ENCODE peak calls at places on chromosomes 5 and 9, in eight cellular contexts. D is upper lobe of left lung, V is uterus, S is transverse colon, Z is ovary, A is HepG2, Y is A549, F is tibial nerve. U is an unnamed sample.

GRCh38 chr5:139949710-139950109 is 93.4 kb downstream of the NRG2 start:
- DNase-seq in V (no peak), Z (no peak), A (no peak), D (no peak), Y (no peak), S (no peak), F (no peak), U (no peak)

GRCh38 chr5:179720222-179720621 is 12.4 kb upstream of the MAML1 start:
- DNase-seq in Z (no peak), S (no peak), D (no peak), F (no peak), Y (no peak), A (no peak), V (no peak), U (no peak)

GRCh38 chr5:69489246-69489645 is 3.3 kb upstream of the OCLN start:
- DNase-seq in F (no peak), Z (no peak), A (no peak), V (no peak), S (no peak), D (no peak), Y (no peak), U (no peak)

GRCh38 chr9:113373676-113374392 is 3.0 kb downstream of the HDHD3 start:
- DNase-seq in Z (no peak), S (no peak), Y (no peak), D (peak), A (no peak), V (no peak), F (no peak), U (peak)

GRCh38 chr5:135569755-135570452 is 8.9 kb downstream of the CXCL14 start:
- DNase-seq in D (no peak), Z (no peak), A (peak), F (no peak), V (no peak), Y (peak), S (peak), U (no peak)

GRCh38 chr9:135517407-135517822 is 3.8 kb upstream of the LCN1 start:
- DNase-seq in F (no peak), Z (no peak), S (no peak), A (no peak), D (peak), Y (no peak), V (no peak), U (no peak)

GRCh38 chr5:101482931-101483330 is 579.8 kb upstream of the ST8SIA4 start:
- DNase-seq in S (no peak), V (no peak), Y (no peak), D (no peak), F (no peak), Z (no peak), A (no peak), U (no peak)

GRCh38 chr5:80127037-80127642 is 92.0 kb downstream of the THBS4 start:
- DNase-seq in V (no peak), A (no peak), S (no peak), D (no peak), Z (no peak), F (peak), Y (no peak), U (no peak)

GRCh38 chr9:87497604-87498045 is at the start of gene DAPK1:
- DNase-seq in Y (peak), Z (peak), V (peak), S (peak), A (peak), D (peak), F (peak), U (peak)

GRCh38 chr9:78074385-78075291 is 43.0 kb upstream of the GNAQ start:
- DNase-seq in V (no peak), A (no peak), S (no peak), F (no peak), D (no peak), Z (no peak), Y (no peak), U (no peak)

GRCh38 chr5:180872419-180872818 is 11.3 kb upstream of the ZFP62 start:
- DNase-seq in S (no peak), Z (no peak), Y (no peak), V (no peak), D (no peak), F (no peak), A (no peak), U (no peak)

GRCh38 chr5:173315495-173316352 is 12.5 kb downstream of the STC2 start:
- DNase-seq in Z (peak), S (no peak), A (no peak), V (peak), D (no peak), Y (no peak), F (peak), U (peak)

GRCh38 chr9:126699401-126699851 is 85.7 kb downstream of the LMX1B start:
- DNase-seq in Z (no peak), F (no peak), S (no peak), V (no peak), Y (no peak), D (no peak), A (no peak), U (no peak)

GRCh38 chr5:28117273-28118065 is 1079.1 kb upstream of the CDH9 start:
- DNase-seq in V (no peak), Y (no peak), S (no peak), A (no peak), Z (no peak), F (no peak), D (no peak), U (no peak)

GRCh38 chr9:438961-439768 is 224.5 kb downstream of the DOCK8 start:
- DNase-seq in D (peak), A (no peak), Z (peak), V (peak), F (peak), S (no peak), Y (no peak), U (peak)

DNA sequence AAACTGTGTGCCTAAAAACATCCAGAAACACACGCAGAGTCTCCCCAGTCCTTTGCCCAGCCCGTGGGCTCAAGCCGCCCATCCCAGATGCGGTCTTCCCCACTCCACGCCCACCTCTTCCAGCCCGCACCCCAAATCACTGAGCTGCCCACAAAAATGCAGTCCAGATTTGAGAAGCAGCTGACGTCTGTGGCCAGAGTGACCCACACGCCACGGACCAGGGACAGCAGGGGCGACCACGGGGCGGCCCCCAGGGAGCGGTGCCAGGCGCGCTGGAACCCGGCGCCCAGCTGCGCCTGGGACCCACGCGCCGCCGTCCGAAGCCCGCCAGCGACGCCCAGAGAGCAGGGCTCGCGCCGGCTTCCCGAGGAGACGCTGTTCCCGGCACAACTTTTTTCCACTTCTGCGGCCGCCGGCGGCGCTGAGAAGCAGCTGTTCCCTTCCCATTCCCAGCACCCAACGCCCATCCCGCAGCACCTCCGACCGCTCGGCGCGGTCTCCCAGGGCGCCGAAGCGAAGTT is 674 bp downstream of the LHFPL2 start:
- DNase-seq in Y (peak), Z (peak), D (no peak), S (peak), F (peak), V (peak), A (no peak), U (peak)
- TF ChIP-seq POLR2A in Y (no peak), Z (no peak), D (no peak), S (no peak), F (no peak), V (no peak), A (no peak), U (no peak)

DNA sequence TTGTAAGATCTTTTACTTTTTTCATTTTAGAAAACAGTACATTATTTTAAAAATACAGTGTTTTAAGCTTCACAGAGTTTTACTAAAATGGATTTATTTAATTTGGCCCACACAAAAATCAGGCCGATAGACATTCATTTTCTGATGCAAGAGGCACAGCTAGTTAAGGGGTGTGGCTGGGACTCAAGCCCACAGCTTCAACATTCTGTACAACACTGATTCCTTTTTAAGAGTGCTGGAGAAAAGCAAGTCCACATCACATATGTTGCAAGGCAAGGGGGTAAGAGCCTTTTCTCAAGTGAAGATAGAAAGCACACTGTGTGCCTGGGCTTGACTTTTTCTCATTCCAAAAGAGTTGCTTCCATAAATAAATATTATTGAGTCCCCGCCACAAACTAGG is 195.9 kb downstream of the RFK start:
- DNase-seq in Y (no peak), F (no peak), S (no peak), D (no peak), Z (no peak), A (no peak), V (no peak), U (peak)
- TF ChIP-seq CTCF in Y (no peak), F (no peak), S (no peak), D (no peak), Z (no peak), A (no peak), V (no peak), U (no peak)

DNA sequence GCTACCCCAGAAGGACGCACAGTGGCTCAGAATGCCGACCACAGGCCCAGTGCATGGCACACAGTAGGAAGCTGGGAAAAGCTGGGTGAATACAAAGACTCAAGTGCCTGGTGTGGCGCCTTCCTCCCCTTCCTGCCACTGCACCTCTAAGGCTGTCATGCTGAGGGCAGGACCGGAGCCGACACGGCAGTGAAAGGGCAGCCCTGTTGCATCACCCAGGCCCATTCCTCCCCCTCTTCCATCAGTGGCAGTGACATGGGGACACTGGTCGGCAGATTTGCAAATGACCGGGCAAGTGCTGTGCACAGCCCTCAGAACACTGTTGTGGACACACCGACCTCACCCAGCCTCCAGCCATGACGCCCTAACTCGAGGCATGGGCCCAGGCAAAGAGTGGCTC is 84.0 kb downstream of the STK10 start:
- DNase-seq in F (no peak), S (no peak), D (peak), V (no peak), Y (no peak), A (peak), Z (no peak), U (peak)
- TF ChIP-seq POLR2A in F (no peak), S (no peak), D (no peak), V (no peak), Y (no peak), A (peak), Z (no peak), U (no peak)

GRCh38 chr5:1209896-1210776 is 8.7 kb downstream of the SLC6A19 start:
- DNase-seq in A (no peak), Y (no peak), F (no peak), V (no peak), Z (no peak), S (no peak), D (peak), U (no peak)

GRCh38 chr5:1209552-1209852 is 8.1 kb downstream of the SLC6A19 start:
- DNase-seq in V (no peak), A (no peak), D (no peak), Z (no peak), Y (no peak), S (no peak), F (no peak), U (no peak)

GRCh38 chr5:1207555-1207954 is 6.2 kb downstream of the SLC6A19 start:
- DNase-seq in S (no peak), Y (no peak), Z (no peak), F (no peak), V (no peak), D (no peak), A (no peak), U (no peak)

GRCh38 chr5:1208221-1208742 is 6.9 kb downstream of the SLC6A19 start:
- DNase-seq in D (peak), A (no peak), S (no peak), Y (no peak), V (no peak), Z (no peak), F (no peak), U (no peak)

GRCh38 chr5:1208743-1209551 is 7.6 kb downstream of the SLC6A19 start:
- DNase-seq in A (no peak), Z (no peak), S (peak), F (no peak), Y (peak), D (peak), V (no peak), U (no peak)
- TF ChIP-seq CTCF in A (peak), Z (no peak), S (peak), F (no peak), Y (peak), D (no peak), V (no peak), U (no peak)

DNA sequence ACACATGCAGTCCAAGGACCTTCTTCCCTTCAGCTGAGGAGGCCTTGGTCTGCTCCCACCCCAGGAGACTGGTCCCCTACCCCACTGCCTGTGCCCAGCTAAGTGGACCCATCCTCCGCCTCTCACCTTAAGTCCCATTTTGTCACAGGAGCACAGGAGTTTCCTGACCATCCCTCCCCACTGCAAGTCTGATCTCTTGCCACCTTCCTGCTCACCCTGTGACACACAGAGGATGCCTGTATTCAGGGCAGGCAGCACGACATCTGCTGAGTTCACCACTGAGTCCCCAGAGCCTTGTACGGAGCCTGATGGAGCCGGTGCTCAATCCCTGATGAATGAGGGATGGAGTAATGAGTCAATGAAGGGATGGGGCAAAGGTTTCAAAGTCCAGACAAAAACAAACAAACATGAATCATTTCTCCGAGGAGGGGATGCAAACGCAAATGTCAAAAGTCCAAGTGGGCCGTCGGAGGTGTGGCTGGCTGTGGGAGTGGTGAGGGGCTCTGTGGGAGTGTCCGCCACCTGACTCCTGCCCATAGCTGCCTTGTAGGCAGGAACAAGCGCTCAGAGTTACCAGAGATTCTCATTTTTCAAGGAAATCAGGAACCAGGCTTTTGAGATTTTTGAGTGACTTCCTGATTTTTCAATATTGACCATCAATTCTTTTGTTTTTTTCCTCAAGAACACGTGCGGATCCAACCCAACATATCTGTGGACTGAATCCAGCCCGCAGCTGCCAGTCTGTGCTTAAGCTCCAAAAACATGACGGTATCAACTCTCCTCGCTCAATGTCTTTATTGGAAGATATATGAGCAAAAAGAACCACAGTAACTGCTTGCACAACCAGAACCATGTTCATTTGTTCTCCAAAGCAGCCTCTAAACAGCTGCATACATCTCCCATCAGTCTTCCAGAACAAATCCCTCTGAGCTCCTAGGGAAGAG is 4.4 kb downstream of the RAPGEF1 start:
- DNase-seq in A (peak), Y (peak), D (no peak), F (no peak), S (peak), V (no peak), Z (no peak), U (no peak)
- TF ChIP-seq POLR2A in A (no peak), Y (no peak), D (no peak), F (no peak), S (no peak), V (no peak), Z (no peak), U (no peak)

DNA sequence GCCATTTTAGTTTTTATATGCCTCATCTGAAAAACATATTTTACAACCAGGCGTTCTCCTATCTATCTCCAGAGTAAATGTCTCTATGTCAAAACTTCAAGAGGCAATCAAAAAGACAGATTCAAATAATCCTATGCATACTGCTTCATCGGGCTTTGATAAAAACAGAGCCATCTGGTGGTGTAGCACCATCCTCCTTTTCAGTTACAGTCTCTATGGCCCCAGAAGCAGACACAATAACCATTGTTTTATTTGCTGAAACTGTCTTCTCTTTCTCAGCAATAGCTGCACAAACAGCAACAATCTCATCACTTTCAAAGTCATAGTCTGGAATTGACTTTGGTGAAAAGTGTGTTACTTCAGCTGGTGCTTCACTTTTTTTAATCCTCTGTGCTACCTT is 36.3 kb downstream of the PTGER4 start:
- DNase-seq in D (no peak), F (no peak), Y (no peak), Z (no peak), S (no peak), A (no peak), V (no peak), U (no peak)
- TF ChIP-seq CTCF in D (no peak), F (no peak), Y (peak), Z (no peak), S (no peak), A (no peak), V (no peak), U (no peak)